ENCODE peak calls at places on chromosomes 6 and 20, in eight cellular contexts. S, E, G, A, L, H, B and X are unnamed samples.

GRCh38 chr6:149887343-149887742 is 10.6 kb downstream of the RAET1E start:
- DNase-seq in S (no peak), E (no peak), G (peak), A (no peak), L (no peak), H (no peak), B (no peak), X (peak)

GRCh38 chr6:33163540-33163939 is 28.7 kb downstream of the COL11A2 start:
- DNase-seq in S (no peak), E (no peak), G (no peak), A (peak), L (no peak), H (no peak), B (no peak), X (no peak)

GRCh38 chr20:58010666-58011065 is 217.8 kb downstream of the ANKRD60 start:
- DNase-seq in S (no peak), E (no peak), G (no peak), A (peak), L (no peak), H (no peak), B (no peak), X (no peak)

GRCh38 chr6:63272397-63272796 is 47.4 kb downstream of the LGSN start:
- DNase-seq in S (no peak), E (no peak), G (peak), A (no peak), L (no peak), H (no peak), B (no peak), X (peak)

GRCh38 chr20:45946149-45946970 is 11.9 kb downstream of the PCIF1 start:
- DNase-seq in S (no peak), E (peak), G (peak), A (peak), L (peak), H (no peak), B (no peak), X (peak)

GRCh38 chr6:148854992-148855391 is 108.2 kb downstream of the UST start:
- DNase-seq in S (no peak), E (no peak), G (no peak), A (no peak), L (no peak), H (no peak), B (no peak), X (no peak)

GRCh38 chr6:41878246-41878645 is 16.9 kb downstream of the USP49 start:
- DNase-seq in S (no peak), E (no peak), G (peak), A (no peak), L (no peak), H (no peak), B (no peak), X (peak)

GRCh38 chr20:8242827-8243764 is 111.0 kb downstream of the PLCB1 start:
- DNase-seq in S (no peak), E (no peak), G (peak), A (no peak), L (no peak), H (no peak), B (no peak), X (peak)

GRCh38 chr6:72286911-72287311 is 335.0 kb upstream of the KCNQ5 start:
- DNase-seq in S (no peak), E (no peak), G (peak), A (no peak), L (no peak), H (no peak), B (no peak), X (peak)

GRCh38 chr20:53981752-53982437 is 88.5 kb downstream of the BCAS1 start:
- DNase-seq in S (no peak), E (no peak), G (peak), A (no peak), L (no peak), H (no peak), B (no peak), X (no peak)

GRCh38 chr6:40845588-40845987 is 193.4 kb downstream of the UNC5CL start:
- DNase-seq in S (peak), E (no peak), G (peak), A (no peak), L (no peak), H (peak), B (peak), X (peak)

GRCh38 chr6:148472495-148473105 is 130.0 kb downstream of the SASH1 start:
- DNase-seq in S (no peak), E (no peak), G (no peak), A (no peak), L (no peak), H (no peak), B (no peak), X (no peak)

GRCh38 chr6:41503841-41504525 is 42.2 kb upstream of the FOXP4 start:
- DNase-seq in S (peak), E (peak), G (no peak), A (peak), L (no peak), H (no peak), B (peak), X (peak)

GRCh38 chr6:36120539-36120938 is 9.8 kb upstream of the MAPK13 start:
- DNase-seq in S (no peak), E (peak), G (no peak), A (no peak), L (no peak), H (no peak), B (peak), X (no peak)

GRCh38 chr6:39350723-39351505 is 28.4 kb upstream of the KCNK16 start:
- DNase-seq in S (no peak), E (no peak), G (no peak), A (no peak), L (peak), H (no peak), B (peak), X (no peak)

GRCh38 chr20:51346686-51347485 is 195.6 kb downstream of the NFATC2 start:
- DNase-seq in S (no peak), E (no peak), G (peak), A (no peak), L (no peak), H (no peak), B (no peak), X (peak)

GRCh38 chr6:2563635-2564034 is 187.1 kb downstream of the MYLK4 start:
- DNase-seq in S (no peak), E (no peak), G (no peak), A (no peak), L (no peak), H (no peak), B (no peak), X (peak)

GRCh38 chr6:30689985-30690384 is 799 bp downstream of the NRM start:
- DNase-seq in S (no peak), E (no peak), G (no peak), A (peak), L (peak), H (no peak), B (no peak), X (no peak)

GRCh38 chr6:100232791-100233573 is 231.7 kb downstream of the SIM1 start:
- DNase-seq in S (no peak), E (no peak), G (no peak), A (no peak), L (no peak), H (no peak), B (no peak), X (no peak)

GRCh38 chr6:133341607-133342158 is 100.5 kb downstream of the EYA4 start:
- DNase-seq in S (no peak), E (no peak), G (no peak), A (no peak), L (no peak), H (no peak), B (peak), X (peak)

GRCh38 chr6:9481292-9482029 is 933.4 kb downstream of the TFAP2A start:
- DNase-seq in S (no peak), E (no peak), G (peak), A (no peak), L (no peak), H (no peak), B (no peak), X (peak)

GRCh38 chr6:23003671-23004598 is 434.6 kb downstream of the HDGFL1 start:
- DNase-seq in S (no peak), E (peak), G (peak), A (no peak), L (no peak), H (no peak), B (peak), X (peak)

GRCh38 chr6:23006656-23007055 is 437.3 kb downstream of the HDGFL1 start:
- DNase-seq in S (no peak), E (no peak), G (peak), A (no peak), L (no peak), H (no peak), B (no peak), X (peak)

GRCh38 chr6:23002044-23002619 is 432.8 kb downstream of the HDGFL1 start:
- DNase-seq in S (peak), E (no peak), G (no peak), A (no peak), L (no peak), H (no peak), B (no peak), X (peak)
- TF ChIP-seq CTCF in S (no peak), E (no peak), G (no peak), A (no peak), L (no peak), H (no peak), B (no peak), X (no peak)

DNA sequence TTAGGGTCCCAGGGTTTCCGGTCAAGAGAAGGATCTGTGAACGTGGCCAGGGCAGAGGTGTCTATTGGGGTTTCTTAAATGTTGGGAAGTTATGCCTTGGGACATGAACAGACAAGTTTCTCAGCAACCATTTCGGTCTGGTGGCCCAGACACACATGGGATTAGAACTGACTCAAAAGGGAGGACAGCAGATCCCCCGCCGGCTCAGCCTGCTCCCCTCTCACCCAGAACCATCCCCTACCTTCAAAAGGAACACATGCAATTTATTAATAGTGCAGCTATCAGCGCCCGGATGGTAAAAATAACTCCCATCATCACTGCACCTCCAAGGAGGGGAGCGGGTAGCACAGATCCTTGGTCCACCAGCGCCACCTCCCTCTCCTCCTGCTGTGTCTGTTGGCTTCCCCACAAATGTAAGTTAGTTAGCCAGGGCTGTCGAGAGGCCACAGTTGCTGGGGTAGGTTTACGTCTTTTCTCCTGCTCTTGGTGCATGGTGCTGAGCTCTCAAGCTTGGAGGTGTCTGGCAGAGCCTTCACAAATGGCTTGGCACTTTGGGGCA is 77.1 kb downstream of the TRAM2 start:
- DNase-seq in S (no peak), E (no peak), G (no peak), A (no peak), L (no peak), H (no peak), B (no peak), X (no peak)
- TF ChIP-seq CTCF in S (no peak), E (no peak), G (no peak), A (no peak), L (no peak), H (no peak), B (no peak), X (no peak)

DNA sequence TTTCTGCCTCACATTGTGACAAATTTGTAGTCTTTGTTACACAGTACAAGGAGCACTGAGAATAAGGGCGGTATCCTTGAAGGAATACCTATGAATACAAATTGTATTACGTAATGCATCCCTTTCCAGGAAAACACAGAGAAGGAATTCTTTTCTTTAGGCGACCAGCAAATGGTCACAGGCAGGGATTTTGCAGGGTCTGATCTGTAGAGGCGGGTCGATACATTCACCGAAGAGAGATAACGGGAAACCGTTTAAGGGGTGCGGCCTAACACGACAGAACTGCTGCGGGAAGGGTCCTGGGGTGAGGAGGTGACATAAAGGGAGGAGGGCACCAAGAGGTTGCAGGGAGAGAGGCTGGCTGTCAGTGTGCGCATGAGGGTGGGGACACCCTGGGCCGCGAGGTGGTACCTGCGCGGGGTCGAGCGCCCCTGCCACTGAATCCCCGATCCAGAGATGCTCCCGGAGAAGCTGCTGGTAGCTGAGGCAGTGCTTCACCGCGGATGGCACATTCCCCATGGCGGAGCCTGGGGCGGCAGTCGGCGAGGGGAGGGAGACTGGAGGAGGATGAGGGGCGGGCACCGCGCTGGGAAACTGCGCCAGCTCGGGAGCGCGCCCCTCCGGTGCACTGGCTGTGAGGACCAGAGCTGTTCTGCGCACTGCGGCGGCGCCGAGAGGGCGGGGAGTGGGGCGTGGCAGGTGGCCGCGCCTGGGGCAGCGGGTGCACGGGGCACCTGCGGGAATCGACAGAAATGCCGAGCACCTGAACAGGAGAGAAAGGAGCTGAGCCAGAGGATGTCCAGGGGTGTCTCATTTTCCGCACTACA is at the start of gene HMGCLL1:
- DNase-seq in S (peak), E (peak), G (no peak), A (peak), L (peak), H (peak), B (peak), X (peak)
- TF ChIP-seq CTCF in S (no peak), E (no peak), G (no peak), A (no peak), L (no peak), H (no peak), B (no peak), X (no peak)

DNA sequence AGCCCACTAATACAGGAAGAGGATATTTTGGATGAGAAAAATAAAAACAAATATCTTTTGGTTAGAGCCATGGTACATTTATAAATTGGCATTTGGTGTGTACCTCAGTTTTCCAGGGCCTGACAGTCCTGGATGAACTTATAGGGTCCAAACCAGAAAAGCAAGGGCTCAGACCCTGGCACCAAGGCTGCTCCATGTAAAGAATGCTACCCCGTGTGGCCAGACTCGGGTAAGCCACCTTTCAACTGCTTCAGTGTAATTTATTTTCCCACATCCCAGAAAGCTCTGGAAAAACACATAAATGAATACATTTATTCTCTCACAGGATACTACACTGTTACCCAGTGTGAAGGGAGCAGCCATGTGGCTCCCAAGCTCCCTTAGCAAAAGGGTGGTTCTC is 13.9 kb downstream of the MRPL14 start:
- DNase-seq in S (no peak), E (no peak), G (no peak), A (no peak), L (no peak), H (no peak), B (no peak), X (peak)
- TF ChIP-seq CTCF in S (no peak), E (no peak), G (peak), A (no peak), L (peak), H (peak), B (no peak), X (peak)

GRCh38 chr6:34237722-34238506 is 1.2 kb downstream of the HMGA1 start:
- DNase-seq in S (peak), E (no peak), G (no peak), A (peak), L (peak), H (peak), B (peak), X (peak)
- TF ChIP-seq CTCF in S (no peak), E (no peak), G (peak), A (no peak), L (peak), H (peak), B (no peak), X (no peak)

GRCh38 chr20:36210561-36210960 is 25.7 kb upstream of the AAR2 start:
- DNase-seq in S (no peak), E (no peak), G (no peak), A (no peak), L (no peak), H (no peak), B (no peak), X (peak)
- TF ChIP-seq CTCF in S (no peak), E (no peak), G (no peak), A (no peak), L (no peak), H (no peak), B (no peak), X (peak)

GRCh38 chr20:11344939-11345338 is 572.8 kb upstream of the BTBD3 start:
- DNase-seq in S (no peak), E (no peak), G (no peak), A (no peak), L (no peak), H (no peak), B (no peak), X (no peak)

GRCh38 chr20:11352041-11352440 is 565.7 kb upstream of the BTBD3 start:
- DNase-seq in S (no peak), E (no peak), G (no peak), A (no peak), L (no peak), H (no peak), B (no peak), X (no peak)

GRCh38 chr20:11354841-11355240 is 562.9 kb upstream of the BTBD3 start:
- DNase-seq in S (no peak), E (no peak), G (no peak), A (no peak), L (no peak), H (no peak), B (no peak), X (no peak)

GRCh38 chr20:11355338-11355737 is 562.4 kb upstream of the BTBD3 start:
- DNase-seq in S (no peak), E (no peak), G (no peak), A (no peak), L (no peak), H (no peak), B (no peak), X (no peak)

GRCh38 chr20:11350126-11351005 is 567.3 kb upstream of the BTBD3 start:
- DNase-seq in S (no peak), E (peak), G (peak), A (no peak), L (no peak), H (peak), B (no peak), X (peak)
- TF ChIP-seq CTCF in S (no peak), E (no peak), G (no peak), A (no peak), L (no peak), H (no peak), B (no peak), X (peak)

GRCh38 chr6:15755555-15755954 is 92.7 kb upstream of the DTNBP1 start:
- DNase-seq in S (no peak), E (no peak), G (peak), A (no peak), L (no peak), H (no peak), B (no peak), X (peak)
- TF ChIP-seq CTCF in S (no peak), E (peak), G (no peak), A (no peak), L (no peak), H (no peak), B (no peak), X (no peak)

GRCh38 chr6:69487688-69488087 is 309.1 kb downstream of the LMBRD1 start:
- DNase-seq in S (no peak), E (no peak), G (no peak), A (no peak), L (no peak), H (no peak), B (no peak), X (peak)
- TF ChIP-seq CTCF in S (peak), E (no peak), G (peak), A (no peak), L (no peak), H (peak), B (no peak), X (peak)

DNA sequence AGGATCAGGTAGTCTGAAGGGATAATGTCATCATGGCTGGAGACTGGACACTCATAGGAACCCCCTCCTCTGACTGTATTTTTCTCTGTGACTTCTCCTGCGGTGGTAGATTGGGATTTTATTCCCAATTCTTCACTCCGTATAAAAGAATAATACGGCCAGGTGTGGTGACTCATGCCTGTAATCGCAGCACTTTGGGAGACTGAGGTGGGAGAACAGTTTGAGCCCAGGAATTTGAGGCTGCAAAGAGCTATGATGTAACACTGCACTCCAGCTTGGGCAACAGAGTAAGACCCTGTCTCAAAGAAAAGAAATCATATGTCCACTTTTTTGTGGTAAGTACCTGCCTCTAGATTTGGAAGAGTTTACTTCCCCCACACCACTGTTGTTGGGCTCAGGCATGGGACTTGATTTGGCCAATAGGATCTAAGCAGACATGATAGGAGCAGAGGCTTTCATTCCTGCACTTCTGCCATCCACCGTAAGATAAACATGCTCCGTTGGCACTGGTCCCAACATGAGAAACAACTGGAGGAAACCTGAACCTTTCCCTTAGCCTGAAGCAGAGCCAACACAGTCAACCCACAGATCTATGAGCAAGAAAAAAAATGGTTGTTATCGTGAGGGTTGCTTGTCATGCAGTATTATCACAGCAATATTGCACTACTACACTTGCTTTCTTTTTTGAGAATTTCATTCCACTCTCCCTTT is 82.0 kb downstream of the JPH2 start:
- DNase-seq in S (no peak), E (no peak), G (peak), A (no peak), L (no peak), H (no peak), B (peak), X (peak)
- TF ChIP-seq CTCF in S (no peak), E (no peak), G (no peak), A (no peak), L (no peak), H (no peak), B (no peak), X (no peak)